ENCODE peak calls at places on chromosomes 2 and 18, in seven cellular contexts. One of them, this sample, is unnamed.

GRCh38 chr18:63238711-63239110 is 80.9 kb downstream of the BCL2 start:
- DNase-seq in WTC11: peak
- DNase-seq in pulmonary artery endothelial cell: no peak
- DNase-seq in fibroblast of lung: peak
- DNase-seq in Daoy: peak
- DNase-seq in HFF-Myc: no peak
- DNase-seq in sigmoid colon: no peak
- DNase-seq in this sample: no peak

GRCh38 chr2:67083978-67084377 is 313.2 kb upstream of the ETAA1 start:
- DNase-seq in WTC11: no peak
- DNase-seq in pulmonary artery endothelial cell: no peak
- DNase-seq in fibroblast of lung: no peak
- DNase-seq in Daoy: no peak
- DNase-seq in HFF-Myc: no peak
- DNase-seq in sigmoid colon: no peak
- DNase-seq in this sample: peak

GRCh38 chr2:4980989-4981388 is 711.2 kb upstream of the SOX11 start:
- DNase-seq in WTC11: no peak
- DNase-seq in pulmonary artery endothelial cell: no peak
- DNase-seq in fibroblast of lung: no peak
- DNase-seq in Daoy: no peak
- DNase-seq in HFF-Myc: no peak
- DNase-seq in sigmoid colon: no peak
- DNase-seq in this sample: no peak

GRCh38 chr2:69375494-69376353 is 11.3 kb downstream of the GFPT1 start:
- DNase-seq in WTC11: no peak
- DNase-seq in pulmonary artery endothelial cell: no peak
- DNase-seq in fibroblast of lung: peak
- DNase-seq in Daoy: peak
- DNase-seq in HFF-Myc: peak
- DNase-seq in sigmoid colon: no peak
- DNase-seq in this sample: peak

GRCh38 chr2:172533687-172534086 is 22.2 kb upstream of the PDK1 start:
- DNase-seq in WTC11: no peak
- DNase-seq in pulmonary artery endothelial cell: no peak
- DNase-seq in fibroblast of lung: no peak
- DNase-seq in Daoy: no peak
- DNase-seq in HFF-Myc: no peak
- DNase-seq in sigmoid colon: no peak
- DNase-seq in this sample: no peak

GRCh38 chr2:61969376-61969775 is 63.9 kb downstream of the COMMD1 start:
- DNase-seq in WTC11: no peak
- DNase-seq in pulmonary artery endothelial cell: no peak
- DNase-seq in fibroblast of lung: no peak
- DNase-seq in Daoy: no peak
- DNase-seq in HFF-Myc: no peak
- DNase-seq in sigmoid colon: no peak
- DNase-seq in this sample: no peak

GRCh38 chr18:76977108-76977621 is 154.8 kb downstream of the ZNF236 start:
- DNase-seq in WTC11: no peak
- DNase-seq in pulmonary artery endothelial cell: no peak
- DNase-seq in fibroblast of lung: no peak
- DNase-seq in Daoy: no peak
- DNase-seq in HFF-Myc: no peak
- DNase-seq in sigmoid colon: no peak
- DNase-seq in this sample: no peak

GRCh38 chr2:15073639-15074038 is 441.1 kb downstream of the LRATD1 start:
- DNase-seq in WTC11: no peak
- DNase-seq in pulmonary artery endothelial cell: no peak
- DNase-seq in fibroblast of lung: peak
- DNase-seq in Daoy: no peak
- DNase-seq in HFF-Myc: no peak
- DNase-seq in sigmoid colon: no peak
- DNase-seq in this sample: no peak

GRCh38 chr18:29874519-29875098 is 1167.9 kb downstream of the DSC3 start:
- DNase-seq in WTC11: peak
- DNase-seq in pulmonary artery endothelial cell: no peak
- DNase-seq in fibroblast of lung: peak
- DNase-seq in Daoy: peak
- DNase-seq in HFF-Myc: peak
- DNase-seq in sigmoid colon: no peak
- DNase-seq in this sample: peak

GRCh38 chr18:65994294-65994693 is 243.5 kb downstream of the CDH7 start:
- DNase-seq in WTC11: no peak
- DNase-seq in pulmonary artery endothelial cell: no peak
- DNase-seq in fibroblast of lung: no peak
- DNase-seq in Daoy: no peak
- DNase-seq in HFF-Myc: no peak
- DNase-seq in sigmoid colon: no peak
- DNase-seq in this sample: no peak

GRCh38 chr18:61608306-61608705 is 275.1 kb downstream of the CDH20 start:
- DNase-seq in WTC11: no peak
- DNase-seq in pulmonary artery endothelial cell: peak
- DNase-seq in fibroblast of lung: peak
- DNase-seq in Daoy: no peak
- DNase-seq in HFF-Myc: no peak
- DNase-seq in sigmoid colon: no peak
- DNase-seq in this sample: peak

GRCh38 chr2:180554330-180554729 is 426.1 kb upstream of the UBE2E3 start:
- DNase-seq in WTC11: no peak
- DNase-seq in pulmonary artery endothelial cell: no peak
- DNase-seq in fibroblast of lung: no peak
- DNase-seq in Daoy: no peak
- DNase-seq in HFF-Myc: no peak
- DNase-seq in sigmoid colon: no peak
- DNase-seq in this sample: no peak

GRCh38 chr2:16176971-16177480 is 236.7 kb downstream of the MYCN start:
- DNase-seq in WTC11: no peak
- DNase-seq in pulmonary artery endothelial cell: no peak
- DNase-seq in fibroblast of lung: no peak
- DNase-seq in Daoy: no peak
- DNase-seq in HFF-Myc: no peak
- DNase-seq in sigmoid colon: no peak
- DNase-seq in this sample: no peak

GRCh38 chr2:229104863-229105468 is 166.1 kb downstream of the PID1 start:
- DNase-seq in WTC11: no peak
- DNase-seq in pulmonary artery endothelial cell: no peak
- DNase-seq in fibroblast of lung: no peak
- DNase-seq in Daoy: no peak
- DNase-seq in HFF-Myc: no peak
- DNase-seq in sigmoid colon: no peak
- DNase-seq in this sample: no peak

GRCh38 chr2:197560146-197560665 is 44.3 kb downstream of the MOB4 start:
- DNase-seq in WTC11: no peak
- DNase-seq in pulmonary artery endothelial cell: no peak
- DNase-seq in fibroblast of lung: no peak
- DNase-seq in Daoy: no peak
- DNase-seq in HFF-Myc: no peak
- DNase-seq in sigmoid colon: no peak
- DNase-seq in this sample: no peak

GRCh38 chr18:57819671-57820460 is 16.8 kb upstream of the ATP8B1 start:
- DNase-seq in WTC11: no peak
- DNase-seq in pulmonary artery endothelial cell: peak
- DNase-seq in fibroblast of lung: peak
- DNase-seq in Daoy: peak
- DNase-seq in HFF-Myc: peak
- DNase-seq in sigmoid colon: no peak
- DNase-seq in this sample: peak

GRCh38 chr18:57980573-57981348 is 63.3 kb upstream of the NEDD4L start:
- DNase-seq in WTC11: no peak
- DNase-seq in pulmonary artery endothelial cell: no peak
- DNase-seq in fibroblast of lung: no peak
- DNase-seq in Daoy: no peak
- DNase-seq in HFF-Myc: no peak
- DNase-seq in sigmoid colon: no peak
- DNase-seq in this sample: no peak

GRCh38 chr2:84996909-84997308 is 25.9 kb downstream of the KCMF1 start:
- DNase-seq in WTC11: no peak
- DNase-seq in pulmonary artery endothelial cell: no peak
- DNase-seq in fibroblast of lung: no peak
- DNase-seq in Daoy: no peak
- DNase-seq in HFF-Myc: no peak
- DNase-seq in sigmoid colon: no peak
- DNase-seq in this sample: no peak

GRCh38 chr2:176873403-176873802 is 339.2 kb upstream of the HNRNPA3 start:
- DNase-seq in WTC11: no peak
- DNase-seq in pulmonary artery endothelial cell: no peak
- DNase-seq in fibroblast of lung: no peak
- DNase-seq in Daoy: no peak
- DNase-seq in HFF-Myc: no peak
- DNase-seq in sigmoid colon: no peak
- DNase-seq in this sample: no peak

GRCh38 chr2:162073776-162074578 is at the start of gene DPP4:
- DNase-seq in WTC11: peak
- DNase-seq in pulmonary artery endothelial cell: no peak
- DNase-seq in fibroblast of lung: peak
- DNase-seq in Daoy: peak
- DNase-seq in HFF-Myc: no peak
- DNase-seq in sigmoid colon: peak
- DNase-seq in this sample: peak

GRCh38 chr18:50194623-50195532 is at the start of gene MYO5B:
- DNase-seq in WTC11: peak
- DNase-seq in pulmonary artery endothelial cell: no peak
- DNase-seq in fibroblast of lung: peak
- DNase-seq in Daoy: peak
- DNase-seq in HFF-Myc: no peak
- DNase-seq in sigmoid colon: no peak
- DNase-seq in this sample: no peak

GRCh38 chr2:190759749-190760213 is 110.9 kb downstream of the NAB1 start:
- DNase-seq in WTC11: no peak
- DNase-seq in pulmonary artery endothelial cell: peak
- DNase-seq in fibroblast of lung: peak
- DNase-seq in Daoy: peak
- DNase-seq in HFF-Myc: peak
- DNase-seq in sigmoid colon: no peak
- DNase-seq in this sample: peak

GRCh38 chr2:240477916-240478315 is 42.5 kb downstream of the GPC1 start:
- DNase-seq in WTC11: no peak
- DNase-seq in pulmonary artery endothelial cell: no peak
- DNase-seq in fibroblast of lung: no peak
- DNase-seq in Daoy: no peak
- DNase-seq in HFF-Myc: no peak
- DNase-seq in sigmoid colon: no peak
- DNase-seq in this sample: no peak

GRCh38 chr2:56410140-56410539 is 226.3 kb downstream of the CCDC85A start:
- DNase-seq in WTC11: no peak
- DNase-seq in pulmonary artery endothelial cell: no peak
- DNase-seq in fibroblast of lung: peak
- DNase-seq in Daoy: peak
- DNase-seq in HFF-Myc: no peak
- DNase-seq in sigmoid colon: no peak
- DNase-seq in this sample: peak

GRCh38 chr2:209322041-209322440 is 101.8 kb upstream of the MAP2 start:
- DNase-seq in WTC11: no peak
- DNase-seq in pulmonary artery endothelial cell: no peak
- DNase-seq in fibroblast of lung: no peak
- DNase-seq in Daoy: no peak
- DNase-seq in HFF-Myc: no peak
- DNase-seq in sigmoid colon: no peak
- DNase-seq in this sample: no peak

GRCh38 chr2:198657520-198658121 is 800.1 kb downstream of the SATB2 start:
- DNase-seq in WTC11: peak
- DNase-seq in pulmonary artery endothelial cell: no peak
- DNase-seq in fibroblast of lung: peak
- DNase-seq in Daoy: peak
- DNase-seq in HFF-Myc: no peak
- DNase-seq in sigmoid colon: no peak
- DNase-seq in this sample: peak